ENCODE peak calls at places on chromosomes 2 and 18, in eight cellular contexts. X is naive thymus-derived CD8-positive, alpha-beta T cell; Z is GDM1; D is NB4; O is skeletal muscle cell; I is cardiac muscle cell; V is A549; M is stimulated activated CD4-positive, alpha-beta T cell treated with anti-CD3 and anti-CD28 coated beads, Interleukin-12 subunit alpha, Interleukin-12 subunit beta, amount 100 ng/mL, for 48 hours. K is an unnamed sample.

GRCh38 chr2:23843051-23843976 is 83.6 kb downstream of the ATAD2B start:
- DNase-seq in D (no peak), Z (no peak), O (no peak), I (peak), V (no peak), X (no peak), M (no peak), K (no peak)

GRCh38 chr2:207629553-207629952 is 4.4 kb upstream of the METTL21A start:
- DNase-seq in I (no peak), Z (no peak), V (no peak), O (no peak), X (no peak), D (no peak), M (no peak), K (no peak)

GRCh38 chr2:195985731-195986130 is 82.9 kb downstream of the DNAH7 start:
- DNase-seq in V (no peak), O (no peak), D (no peak), X (no peak), I (no peak), Z (no peak), M (no peak), K (peak)

GRCh38 chr2:30736461-30737325 is 70.6 kb downstream of the CAPN13 start:
- DNase-seq in X (no peak), D (no peak), I (no peak), Z (no peak), O (no peak), V (no peak), M (no peak), K (no peak)

GRCh38 chr18:446941-447560 is 53.5 kb downstream of the COLEC12 start:
- DNase-seq in X (no peak), I (peak), V (no peak), M (no peak), Z (no peak), D (no peak), O (peak), K (no peak)

GRCh38 chr18:42292654-42293053 is 337.6 kb downstream of the PIK3C3 start:
- DNase-seq in O (no peak), M (no peak), V (no peak), I (no peak), D (no peak), X (no peak), Z (no peak), K (no peak)

GRCh38 chr2:122179492-122180070 is 424.1 kb downstream of the TSN start:
- DNase-seq in M (no peak), X (no peak), I (peak), Z (no peak), D (no peak), O (no peak), V (no peak), K (no peak)

GRCh38 chr18:56107821-56108485 is 520.0 kb upstream of the TCF4 start:
- DNase-seq in M (no peak), V (no peak), I (peak), O (no peak), X (no peak), Z (no peak), D (no peak), K (no peak)

GRCh38 chr2:197307933-197308521 is 2.6 kb downstream of the ANKRD44 start:
- DNase-seq in X (peak), D (peak), Z (no peak), M (no peak), O (no peak), V (no peak), I (no peak), K (no peak)

GRCh38 chr2:148875387-148876051 is 492 bp downstream of the KIF5C start:
- DNase-seq in Z (no peak), D (no peak), V (no peak), X (no peak), M (no peak), O (no peak), I (no peak), K (no peak)

GRCh38 chr2:14944562-14945346 is 312.2 kb downstream of the LRATD1 start:
- DNase-seq in X (no peak), Z (no peak), D (peak), V (peak), O (no peak), M (no peak), I (no peak), K (peak)

GRCh38 chr18:32346667-32347066 is 124.0 kb downstream of the GAREM1 start:
- DNase-seq in D (no peak), M (no peak), V (no peak), O (no peak), Z (no peak), X (no peak), I (peak), K (no peak)

GRCh38 chr2:227339098-227339599 is 14.1 kb downstream of the MFF start:
- DNase-seq in Z (no peak), I (no peak), O (no peak), X (no peak), M (no peak), D (no peak), V (peak), K (no peak)

GRCh38 chr18:8696749-8697211 is 8.6 kb upstream of the MTCL1 start:
- DNase-seq in V (peak), X (peak), M (peak), I (peak), Z (no peak), D (peak), O (no peak), K (peak)

GRCh38 chr2:38264649-38265322 is 112.3 kb downstream of the ATL2 start:
- DNase-seq in D (peak), M (no peak), I (peak), Z (no peak), O (no peak), X (no peak), V (no peak), K (peak)

GRCh38 chr2:47751856-47752414 is 31.0 kb upstream of the MSH6 start:
- DNase-seq in M (no peak), D (peak), Z (no peak), X (no peak), V (no peak), I (peak), O (no peak), K (no peak)

GRCh38 chr2:58271826-58272225 is 30.7 kb upstream of the FANCL start:
- DNase-seq in I (no peak), O (no peak), V (no peak), D (no peak), M (no peak), Z (no peak), X (no peak), K (no peak)

GRCh38 chr2:109435066-109435690 is 178.6 kb downstream of the SEPTIN10 start:
- DNase-seq in X (no peak), V (no peak), D (no peak), I (no peak), O (no peak), Z (no peak), M (no peak), K (no peak)

GRCh38 chr2:6724572-6725140 is 141.1 kb downstream of the CMPK2 start:
- DNase-seq in Z (no peak), D (no peak), M (no peak), X (no peak), O (no peak), I (no peak), V (no peak), K (no peak)

GRCh38 chr2:238855299-238855698 is 7.4 kb downstream of the TWIST2 start:
- DNase-seq in V (no peak), Z (no peak), X (no peak), I (no peak), M (no peak), O (no peak), D (no peak), K (no peak)

GRCh38 chr18:76968073-76968472 is 145.7 kb downstream of the ZNF236 start:
- DNase-seq in D (no peak), X (no peak), I (no peak), O (no peak), Z (no peak), V (no peak), M (no peak), K (no peak)

GRCh38 chr18:48348739-48349138 is 60.4 kb downstream of the ZBTB7C start:
- DNase-seq in I (no peak), M (no peak), X (no peak), V (no peak), O (no peak), D (no peak), Z (no peak), K (no peak)

GRCh38 chr2:55885944-55886281 is 37.7 kb downstream of the EFEMP1 start:
- DNase-seq in X (no peak), V (no peak), I (no peak), M (no peak), D (no peak), Z (no peak), O (no peak), K (no peak)

GRCh38 chr2:22842209-22842608 is 542.8 kb upstream of the KLHL29 start:
- DNase-seq in X (no peak), M (no peak), I (no peak), Z (no peak), D (no peak), V (no peak), O (no peak), K (no peak)

GRCh38 chr18:12393510-12393909 is 14.2 kb upstream of the PRELID3A start:
- DNase-seq in M (no peak), V (no peak), Z (no peak), I (no peak), O (no peak), X (no peak), D (no peak), K (no peak)

GRCh38 chr2:241905716-241906376 is 36.3 kb downstream of the RTP5 start:
- DNase-seq in X (no peak), I (no peak), O (no peak), D (no peak), Z (no peak), V (no peak), M (no peak), K (no peak)

GRCh38 chr2:195603408-195603807 is 53.6 kb upstream of the SLC39A10 start:
- DNase-seq in O (no peak), M (no peak), D (no peak), Z (no peak), I (no peak), V (no peak), X (no peak), K (no peak)

GRCh38 chr18:42925036-42925435 is 190.4 kb downstream of the RIT2 start:
- DNase-seq in D (no peak), X (no peak), Z (no peak), V (no peak), M (no peak), I (peak), O (peak), K (no peak)

GRCh38 chr18:54149078-54149697 is 75.3 kb downstream of the MBD2 start:
- DNase-seq in V (peak), M (peak), D (peak), Z (no peak), X (no peak), I (peak), O (peak), K (no peak)

GRCh38 chr2:206971805-206972204 is 32.5 kb downstream of the CPO start:
- DNase-seq in M (no peak), X (no peak), I (peak), D (peak), O (peak), Z (no peak), V (no peak), K (no peak)

GRCh38 chr2:95025406-95026319 is at the start of gene MAL:
- DNase-seq in D (no peak), M (peak), V (peak), I (peak), O (no peak), Z (no peak), X (peak), K (no peak)

GRCh38 chr2:133286326-133286922 is 281.8 kb downstream of the NCKAP5 start:
- DNase-seq in X (no peak), Z (no peak), V (no peak), M (no peak), O (no peak), D (no peak), I (no peak), K (no peak)

GRCh38 chr18:13242797-13243196 is 24.2 kb downstream of the LDLRAD4 start:
- DNase-seq in Z (no peak), V (no peak), D (no peak), X (no peak), O (no peak), M (no peak), I (no peak), K (no peak)

GRCh38 chr2:145769053-145769716 is 1249.3 kb upstream of the ZEB2 start:
- DNase-seq in Z (no peak), D (no peak), M (no peak), V (no peak), O (no peak), X (no peak), I (no peak), K (no peak)

GRCh38 chr2:3323360-3324035 is 54.1 kb downstream of the EIPR1 start:
- DNase-seq in D (no peak), M (no peak), Z (no peak), O (no peak), I (no peak), X (no peak), V (no peak), K (no peak)